ENCODE peak calls at places on chromosomes 5 and 9, in four cellular contexts. One of them, this sample, is unnamed. For H3K4me1, the result is how much of the 10 kb centered on the place peaks cover.

GRCh38 chr9:129761293-129761900 is 8.6 kb upstream of the PTGES start:
- DNase-seq in SJSA1: peak
- DNase-seq in uterus: peak
- DNase-seq in suprapubic skin: peak
- DNase-seq in this sample: no peak

GRCh38 chr9:90803860-90804593 is 2.4 kb downstream of the SYK start:
- DNase-seq in SJSA1: no peak
- DNase-seq in uterus: no peak
- DNase-seq in suprapubic skin: no peak
- DNase-seq in this sample: no peak

GRCh38 chr5:54909911-54910870 is 75.2 kb downstream of the ESM1 start:
- DNase-seq in uterus: no peak
- DNase-seq in SJSA1: no peak
- DNase-seq in suprapubic skin: no peak
- DNase-seq in this sample: no peak

GRCh38 chr9:87324613-87325194 is 173.0 kb upstream of the DAPK1 start:
- DNase-seq in suprapubic skin: no peak
- DNase-seq in uterus: no peak
- DNase-seq in SJSA1: no peak
- DNase-seq in this sample: peak

GRCh38 chr5:95996904-95997751 is 35.5 kb upstream of the ELL2 start:
- DNase-seq in uterus: no peak
- DNase-seq in SJSA1: no peak
- DNase-seq in suprapubic skin: no peak
- DNase-seq in this sample: no peak

GRCh38 chr5:64229163-64229774 is 63.6 kb downstream of the RNF180 start:
- DNase-seq in suprapubic skin: no peak
- DNase-seq in uterus: no peak
- DNase-seq in SJSA1: no peak
- DNase-seq in this sample: no peak

GRCh38 chr5:136020383-136021015 is 8.3 kb upstream of the TGFBI start:
- DNase-seq in uterus: peak
- DNase-seq in SJSA1: peak
- DNase-seq in suprapubic skin: no peak
- DNase-seq in this sample: no peak

GRCh38 chr5:102815560-102816324 is 60.6 kb downstream of the PAM start:
- DNase-seq in uterus: no peak
- DNase-seq in SJSA1: no peak
- DNase-seq in suprapubic skin: no peak
- DNase-seq in this sample: no peak

GRCh38 chr9:136868644-136869043 is 2.5 kb upstream of the EDF1 start:
- DNase-seq in SJSA1: peak
- DNase-seq in uterus: no peak
- DNase-seq in suprapubic skin: peak
- DNase-seq in this sample: no peak

GRCh38 chr9:32264171-32264862 is 120.1 kb upstream of the ACO1 start:
- DNase-seq in uterus: peak
- DNase-seq in SJSA1: no peak
- DNase-seq in suprapubic skin: no peak
- DNase-seq in this sample: no peak

GRCh38 chr9:137470785-137471184 is 11.7 kb upstream of the NSMF start:
- DNase-seq in suprapubic skin: no peak
- DNase-seq in SJSA1: no peak
- DNase-seq in uterus: no peak
- DNase-seq in this sample: no peak

GRCh38 chr5:76952795-76953536 is at the start of gene CRHBP:
- DNase-seq in suprapubic skin: no peak
- DNase-seq in SJSA1: no peak
- DNase-seq in uterus: no peak
- DNase-seq in this sample: no peak

GRCh38 chr9:92514635-92515034 is 21.2 kb downstream of the ECM2 start:
- DNase-seq in suprapubic skin: no peak
- DNase-seq in uterus: no peak
- DNase-seq in SJSA1: no peak
- DNase-seq in this sample: no peak

GRCh38 chr5:76521240-76521758 is 101.9 kb downstream of the F2RL2 start:
- DNase-seq in suprapubic skin: no peak
- DNase-seq in uterus: no peak
- DNase-seq in SJSA1: no peak
- DNase-seq in this sample: peak

GRCh38 chr9:83623634-83623991 is 670 bp downstream of the IDNK start:
- DNase-seq in SJSA1: no peak
- DNase-seq in suprapubic skin: no peak
- DNase-seq in uterus: no peak
- DNase-seq in this sample: peak

GRCh38 chr9:35904966-35905781 is 828 bp upstream of the HRCT1 start:
- DNase-seq in SJSA1: peak
- DNase-seq in suprapubic skin: no peak
- DNase-seq in uterus: no peak
- DNase-seq in this sample: no peak

GRCh38 chr5:147101654-147102053 is 133.2 kb upstream of the STK32A start:
- DNase-seq in suprapubic skin: no peak
- DNase-seq in uterus: no peak
- DNase-seq in SJSA1: no peak
- DNase-seq in this sample: no peak

GRCh38 chr9:2634158-2634557 is 12.6 kb downstream of the VLDLR start:
- DNase-seq in SJSA1: no peak
- DNase-seq in suprapubic skin: no peak
- DNase-seq in uterus: no peak
- DNase-seq in this sample: no peak

GRCh38 chr5:113989278-113989912 is 372.5 kb upstream of the KCNN2 start:
- DNase-seq in suprapubic skin: no peak
- DNase-seq in SJSA1: no peak
- DNase-seq in uterus: no peak
- DNase-seq in this sample: no peak

GRCh38 chr5:113989913-113990305 is 372.0 kb upstream of the KCNN2 start:
- DNase-seq in uterus: no peak
- DNase-seq in suprapubic skin: no peak
- DNase-seq in SJSA1: no peak
- DNase-seq in this sample: no peak

GRCh38 chr5:113984928-113985327 is 376.9 kb upstream of the KCNN2 start:
- DNase-seq in SJSA1: no peak
- DNase-seq in uterus: no peak
- DNase-seq in suprapubic skin: no peak
- DNase-seq in this sample: no peak

GRCh38 chr5:113985505-113985904 is 376.4 kb upstream of the KCNN2 start:
- DNase-seq in SJSA1: no peak
- DNase-seq in suprapubic skin: no peak
- DNase-seq in uterus: no peak
- DNase-seq in this sample: no peak
- H3K27ac ChIP-seq in SJSA1: no peak
- H3K27ac ChIP-seq in suprapubic skin: no peak
- H3K27ac ChIP-seq in uterus: no peak
- H3K27ac ChIP-seq in this sample: no peak

GRCh38 chr9:134938346-134939079 is 20.8 kb upstream of the FCN1 start:
- DNase-seq in suprapubic skin: no peak
- DNase-seq in uterus: no peak
- DNase-seq in SJSA1: no peak
- DNase-seq in this sample: no peak
- H3K4me1 ChIP-seq in suprapubic skin: under half
- H3K4me1 ChIP-seq in uterus: under half
- H3K4me1 ChIP-seq in SJSA1: under half
- H3K4me1 ChIP-seq in this sample: under half

GRCh38 chr5:139634541-139634940 is 13.6 kb upstream of the CXXC5 start:
- DNase-seq in SJSA1: peak
- DNase-seq in suprapubic skin: no peak
- DNase-seq in uterus: no peak
- DNase-seq in this sample: no peak
- H3K27ac ChIP-seq in SJSA1: no peak
- H3K27ac ChIP-seq in suprapubic skin: no peak
- H3K27ac ChIP-seq in uterus: no peak
- H3K27ac ChIP-seq in this sample: no peak

DNA sequence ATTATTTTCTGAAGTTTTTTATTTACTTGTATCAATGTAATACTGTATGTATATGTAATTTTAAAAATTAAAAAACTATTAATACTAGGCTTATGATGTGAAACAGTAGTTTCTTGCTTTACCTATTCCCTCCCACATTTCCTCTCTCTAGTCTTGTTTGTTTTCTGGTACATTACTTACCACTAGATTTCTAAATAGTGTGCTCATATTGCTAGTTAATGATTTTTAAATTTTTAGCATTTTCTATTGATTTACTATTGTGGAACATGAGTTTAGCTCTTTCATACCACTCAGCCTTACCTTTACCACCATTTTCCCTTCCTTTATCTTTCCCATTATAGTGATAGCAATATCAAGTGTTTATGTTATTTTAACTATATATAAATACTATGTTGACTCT is 39.3 kb downstream of the UBE2R2 start:
- DNase-seq in SJSA1: no peak
- DNase-seq in suprapubic skin: no peak
- DNase-seq in uterus: no peak
- DNase-seq in this sample: no peak
- H3K4me1 ChIP-seq in SJSA1: under half
- H3K4me1 ChIP-seq in suprapubic skin: under half
- H3K4me1 ChIP-seq in uterus: under half
- H3K4me1 ChIP-seq in this sample: under half

GRCh38 chr5:150559088-150559487 is 51.2 kb downstream of the NDST1 start:
- DNase-seq in suprapubic skin: no peak
- DNase-seq in uterus: no peak
- DNase-seq in SJSA1: no peak
- DNase-seq in this sample: no peak

GRCh38 chr5:150561192-150561512 is 53.2 kb downstream of the NDST1 start:
- DNase-seq in SJSA1: no peak
- DNase-seq in uterus: no peak
- DNase-seq in suprapubic skin: no peak
- DNase-seq in this sample: no peak

GRCh38 chr5:150559701-150560100 is 51.8 kb downstream of the NDST1 start:
- DNase-seq in SJSA1: no peak
- DNase-seq in uterus: no peak
- DNase-seq in suprapubic skin: no peak
- DNase-seq in this sample: no peak

GRCh38 chr5:150561571-150562295 is 53.8 kb downstream of the NDST1 start:
- DNase-seq in suprapubic skin: no peak
- DNase-seq in uterus: no peak
- DNase-seq in SJSA1: no peak
- DNase-seq in this sample: no peak

DNA sequence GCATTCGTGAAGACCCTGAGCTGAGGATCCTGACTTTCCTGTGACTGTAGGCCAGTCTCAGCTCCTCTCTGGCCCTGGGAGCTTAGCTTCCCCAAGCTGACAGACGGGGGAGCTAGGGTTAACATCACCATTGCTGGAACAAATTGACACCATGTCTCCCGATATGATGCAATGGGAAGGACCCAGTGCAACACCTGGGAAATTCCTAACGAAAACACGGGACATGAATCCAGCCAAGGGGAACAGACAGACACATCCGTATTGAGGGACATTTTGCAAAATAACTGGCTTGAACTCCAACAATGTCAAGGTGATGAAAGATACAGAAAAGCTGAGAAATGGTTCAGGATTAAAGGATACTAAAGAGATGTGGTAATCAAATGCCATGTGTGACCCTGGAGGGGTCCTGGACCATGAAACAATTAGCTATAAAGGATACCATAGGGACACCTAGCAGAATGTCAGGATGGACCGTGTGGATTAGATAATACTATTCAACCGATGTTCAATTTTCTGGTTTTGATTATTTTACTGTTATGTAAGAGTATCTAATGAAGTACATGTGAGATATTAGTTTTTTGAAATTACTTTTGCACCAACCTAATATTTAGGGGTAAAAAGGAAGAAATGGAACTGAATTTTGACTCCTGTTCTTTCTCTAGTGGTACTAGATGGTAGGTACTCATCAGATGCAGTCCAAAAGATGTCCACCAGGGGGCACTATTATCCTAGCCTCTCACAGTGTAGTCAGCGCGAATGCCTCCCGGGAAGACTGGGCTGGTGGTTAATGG is 52.7 kb downstream of the NDST1 start:
- DNase-seq in suprapubic skin: peak
- DNase-seq in uterus: peak
- DNase-seq in SJSA1: peak
- DNase-seq in this sample: peak
- H3K27ac ChIP-seq in suprapubic skin: no peak
- H3K27ac ChIP-seq in uterus: no peak
- H3K27ac ChIP-seq in SJSA1: no peak
- H3K27ac ChIP-seq in this sample: no peak

This sample was measured in CD4-positive, CD25-positive, alpha-beta regulatory T cell.